ENCODE peak calls at places on chromosome 21, in ten cellular contexts. One of them, this sample, is unnamed.

GRCh38 chr21:29423051-29423450 is 124.3 kb downstream of the BACH1 start:
- DNase-seq in neural crest cell: no peak
- DNase-seq in activated T-cell treated with anti-CD3 and anti-CD28 coated beads, Interleukin-2, amount 50 U/mL, for 24 hours: no peak
- DNase-seq in GM19239: no peak
- DNase-seq in lower lobe of right lung: no peak
- DNase-seq in anterior cingulate cortex: no peak
- DNase-seq in HEK293T: no peak
- DNase-seq in cardiac fibroblast: no peak
- DNase-seq in Daoy: no peak
- DNase-seq in NCI-H2081: no peak
- DNase-seq in this sample: no peak

GRCh38 chr21:42734323-42734971 is 81.0 kb downstream of the PDE9A start:
- DNase-seq in neural crest cell: no peak
- DNase-seq in activated T-cell treated with anti-CD3 and anti-CD28 coated beads, Interleukin-2, amount 50 U/mL, for 24 hours: no peak
- DNase-seq in GM19239: no peak
- DNase-seq in lower lobe of right lung: no peak
- DNase-seq in anterior cingulate cortex: no peak
- DNase-seq in HEK293T: no peak
- DNase-seq in cardiac fibroblast: no peak
- DNase-seq in Daoy: no peak
- DNase-seq in NCI-H2081: no peak
- DNase-seq in this sample: no peak

GRCh38 chr21:36024782-36025181 is 35.5 kb downstream of the SETD4 start:
- DNase-seq in neural crest cell: no peak
- DNase-seq in activated T-cell treated with anti-CD3 and anti-CD28 coated beads, Interleukin-2, amount 50 U/mL, for 24 hours: no peak
- DNase-seq in GM19239: no peak
- DNase-seq in lower lobe of right lung: no peak
- DNase-seq in anterior cingulate cortex: no peak
- DNase-seq in HEK293T: no peak
- DNase-seq in cardiac fibroblast: no peak
- DNase-seq in Daoy: no peak
- DNase-seq in NCI-H2081: no peak
- DNase-seq in this sample: no peak

GRCh38 chr21:35984654-35985366 is 75.5 kb downstream of the SETD4 start:
- DNase-seq in neural crest cell: no peak
- DNase-seq in activated T-cell treated with anti-CD3 and anti-CD28 coated beads, Interleukin-2, amount 50 U/mL, for 24 hours: no peak
- DNase-seq in GM19239: no peak
- DNase-seq in lower lobe of right lung: no peak
- DNase-seq in anterior cingulate cortex: no peak
- DNase-seq in HEK293T: no peak
- DNase-seq in cardiac fibroblast: no peak
- DNase-seq in Daoy: no peak
- DNase-seq in NCI-H2081: no peak
- DNase-seq in this sample: no peak

GRCh38 chr21:44433791-44434567 is 21.3 kb upstream of the LRRC3 start:
- DNase-seq in neural crest cell: no peak
- DNase-seq in activated T-cell treated with anti-CD3 and anti-CD28 coated beads, Interleukin-2, amount 50 U/mL, for 24 hours: peak
- DNase-seq in GM19239: no peak
- DNase-seq in lower lobe of right lung: no peak
- DNase-seq in anterior cingulate cortex: no peak
- DNase-seq in HEK293T: no peak
- DNase-seq in cardiac fibroblast: no peak
- DNase-seq in Daoy: no peak
- DNase-seq in NCI-H2081: no peak
- DNase-seq in this sample: no peak

GRCh38 chr21:33761104-33762036 is 119.1 kb downstream of the ITSN1 start:
- DNase-seq in neural crest cell: no peak
- DNase-seq in activated T-cell treated with anti-CD3 and anti-CD28 coated beads, Interleukin-2, amount 50 U/mL, for 24 hours: no peak
- DNase-seq in GM19239: no peak
- DNase-seq in lower lobe of right lung: no peak
- DNase-seq in anterior cingulate cortex: no peak
- DNase-seq in HEK293T: peak
- DNase-seq in cardiac fibroblast: peak
- DNase-seq in Daoy: peak
- DNase-seq in NCI-H2081: no peak
- DNase-seq in this sample: no peak

GRCh38 chr21:44934797-44935532 is 4.9 kb upstream of the SLX9 start:
- DNase-seq in neural crest cell: no peak
- DNase-seq in activated T-cell treated with anti-CD3 and anti-CD28 coated beads, Interleukin-2, amount 50 U/mL, for 24 hours: no peak
- DNase-seq in GM19239: no peak
- DNase-seq in lower lobe of right lung: peak
- DNase-seq in anterior cingulate cortex: no peak
- DNase-seq in HEK293T: no peak
- DNase-seq in cardiac fibroblast: no peak
- DNase-seq in Daoy: no peak
- DNase-seq in NCI-H2081: no peak
- DNase-seq in this sample: no peak

GRCh38 chr21:42523941-42524340 is 10.3 kb downstream of the SLC37A1 start:
- DNase-seq in neural crest cell: no peak
- DNase-seq in activated T-cell treated with anti-CD3 and anti-CD28 coated beads, Interleukin-2, amount 50 U/mL, for 24 hours: no peak
- DNase-seq in GM19239: no peak
- DNase-seq in lower lobe of right lung: peak
- DNase-seq in anterior cingulate cortex: no peak
- DNase-seq in HEK293T: no peak
- DNase-seq in cardiac fibroblast: no peak
- DNase-seq in Daoy: no peak
- DNase-seq in NCI-H2081: no peak
- DNase-seq in this sample: peak

GRCh38 chr21:25790122-25790951 is 55.6 kb downstream of the GABPA start:
- DNase-seq in neural crest cell: no peak
- DNase-seq in activated T-cell treated with anti-CD3 and anti-CD28 coated beads, Interleukin-2, amount 50 U/mL, for 24 hours: no peak
- DNase-seq in GM19239: no peak
- DNase-seq in lower lobe of right lung: no peak
- DNase-seq in anterior cingulate cortex: no peak
- DNase-seq in HEK293T: peak
- DNase-seq in cardiac fibroblast: peak
- DNase-seq in Daoy: peak
- DNase-seq in NCI-H2081: peak
- DNase-seq in this sample: peak

GRCh38 chr21:28159396-28159795 is 833.3 kb downstream of the LTN1 start:
- DNase-seq in neural crest cell: no peak
- DNase-seq in activated T-cell treated with anti-CD3 and anti-CD28 coated beads, Interleukin-2, amount 50 U/mL, for 24 hours: no peak
- DNase-seq in GM19239: no peak
- DNase-seq in lower lobe of right lung: no peak
- DNase-seq in anterior cingulate cortex: no peak
- DNase-seq in HEK293T: no peak
- DNase-seq in cardiac fibroblast: no peak
- DNase-seq in Daoy: no peak
- DNase-seq in NCI-H2081: no peak
- DNase-seq in this sample: no peak

GRCh38 chr21:41663805-41664788 is 102.8 kb downstream of the RIPK4 start:
- DNase-seq in neural crest cell: no peak
- DNase-seq in activated T-cell treated with anti-CD3 and anti-CD28 coated beads, Interleukin-2, amount 50 U/mL, for 24 hours: no peak
- DNase-seq in GM19239: no peak
- DNase-seq in lower lobe of right lung: peak
- DNase-seq in anterior cingulate cortex: no peak
- DNase-seq in HEK293T: no peak
- DNase-seq in cardiac fibroblast: no peak
- DNase-seq in Daoy: peak
- DNase-seq in NCI-H2081: no peak
- DNase-seq in this sample: no peak

GRCh38 chr21:40555129-40555528 is 291.8 kb downstream of the DSCAM start:
- DNase-seq in neural crest cell: no peak
- DNase-seq in activated T-cell treated with anti-CD3 and anti-CD28 coated beads, Interleukin-2, amount 50 U/mL, for 24 hours: no peak
- DNase-seq in GM19239: no peak
- DNase-seq in lower lobe of right lung: no peak
- DNase-seq in anterior cingulate cortex: no peak
- DNase-seq in HEK293T: no peak
- DNase-seq in cardiac fibroblast: no peak
- DNase-seq in Daoy: no peak
- DNase-seq in NCI-H2081: no peak
- DNase-seq in this sample: no peak

GRCh38 chr21:37398697-37399096 is 32.1 kb downstream of the DYRK1A start:
- DNase-seq in neural crest cell: no peak
- DNase-seq in activated T-cell treated with anti-CD3 and anti-CD28 coated beads, Interleukin-2, amount 50 U/mL, for 24 hours: no peak
- DNase-seq in GM19239: no peak
- DNase-seq in lower lobe of right lung: no peak
- DNase-seq in anterior cingulate cortex: no peak
- DNase-seq in HEK293T: no peak
- DNase-seq in cardiac fibroblast: no peak
- DNase-seq in Daoy: no peak
- DNase-seq in NCI-H2081: no peak
- DNase-seq in this sample: no peak

GRCh38 chr21:43764576-43765495 is 11.3 kb downstream of the CSTB start:
- DNase-seq in neural crest cell: no peak
- DNase-seq in activated T-cell treated with anti-CD3 and anti-CD28 coated beads, Interleukin-2, amount 50 U/mL, for 24 hours: no peak
- DNase-seq in GM19239: no peak
- DNase-seq in lower lobe of right lung: no peak
- DNase-seq in anterior cingulate cortex: no peak
- DNase-seq in HEK293T: no peak
- DNase-seq in cardiac fibroblast: no peak
- DNase-seq in Daoy: peak
- DNase-seq in NCI-H2081: no peak
- DNase-seq in this sample: no peak

GRCh38 chr21:35275776-35276175 is 226.7 kb upstream of the RUNX1 start:
- DNase-seq in neural crest cell: no peak
- DNase-seq in activated T-cell treated with anti-CD3 and anti-CD28 coated beads, Interleukin-2, amount 50 U/mL, for 24 hours: no peak
- DNase-seq in GM19239: no peak
- DNase-seq in lower lobe of right lung: no peak
- DNase-seq in anterior cingulate cortex: no peak
- DNase-seq in HEK293T: no peak
- DNase-seq in cardiac fibroblast: no peak
- DNase-seq in Daoy: peak
- DNase-seq in NCI-H2081: no peak
- DNase-seq in this sample: no peak

This sample was measured in NCI-H345.